ENCODE peak calls at places on chromosomes 7 and 10, in six cellular contexts. One of them, this sample, is unnamed.

GRCh38 chr7:79425665-79426064 is 27.8 kb downstream of the MAGI2 start:
- DNase-seq in CD8-positive, alpha-beta T cell: no peak
- DNase-seq in fibroblast of mammary gland: no peak
- DNase-seq in fibroblast of lung: no peak
- DNase-seq in tibial nerve: no peak
- DNase-seq in IMR-90: no peak
- DNase-seq in this sample: no peak

GRCh38 chr10:130790339-130790738 is 521.2 kb downstream of the TCERG1L start:
- DNase-seq in fibroblast of mammary gland: no peak
- DNase-seq in tibial nerve: no peak
- DNase-seq in IMR-90: no peak
- DNase-seq in fibroblast of lung: no peak
- DNase-seq in CD8-positive, alpha-beta T cell: no peak
- DNase-seq in this sample: peak; percentile 2

GRCh38 chr7:104064969-104065387 is 75.5 kb upstream of the RELN start:
- DNase-seq in IMR-90: no peak
- DNase-seq in CD8-positive, alpha-beta T cell: no peak
- DNase-seq in tibial nerve: no peak
- DNase-seq in fibroblast of mammary gland: no peak
- DNase-seq in fibroblast of lung: no peak
- DNase-seq in this sample: no peak

GRCh38 chr7:120054376-120055100 is 218.4 kb upstream of the KCND2 start:
- DNase-seq in fibroblast of mammary gland: no peak
- DNase-seq in CD8-positive, alpha-beta T cell: no peak
- DNase-seq in fibroblast of lung: no peak
- DNase-seq in IMR-90: no peak
- DNase-seq in tibial nerve: no peak
- DNase-seq in this sample: peak; percentile 89

GRCh38 chr7:147707926-147708325 is 882.6 kb upstream of the C7orf33 start:
- DNase-seq in CD8-positive, alpha-beta T cell: no peak
- DNase-seq in tibial nerve: no peak
- DNase-seq in IMR-90: no peak
- DNase-seq in fibroblast of mammary gland: no peak
- DNase-seq in fibroblast of lung: no peak
- DNase-seq in this sample: no peak

GRCh38 chr7:149261321-149261828 is 621 bp upstream of the ZNF783 start:
- DNase-seq in fibroblast of lung: peak; percentile 40
- DNase-seq in fibroblast of mammary gland: peak; percentile 71
- DNase-seq in IMR-90: peak; percentile 52
- DNase-seq in tibial nerve: no peak
- DNase-seq in CD8-positive, alpha-beta T cell: no peak
- DNase-seq in this sample: peak; percentile 80

GRCh38 chr10:73956476-73957338 is 41.2 kb upstream of the VCL start:
- DNase-seq in IMR-90: peak; percentile 62
- DNase-seq in fibroblast of mammary gland: no peak
- DNase-seq in CD8-positive, alpha-beta T cell: no peak
- DNase-seq in tibial nerve: no peak
- DNase-seq in fibroblast of lung: peak; percentile 65
- DNase-seq in this sample: peak; percentile 30

GRCh38 chr7:80199072-80199471 is 64.4 kb downstream of the GNAI1 start:
- DNase-seq in fibroblast of lung: no peak
- DNase-seq in CD8-positive, alpha-beta T cell: no peak
- DNase-seq in IMR-90: no peak
- DNase-seq in tibial nerve: no peak
- DNase-seq in fibroblast of mammary gland: no peak
- DNase-seq in this sample: no peak

GRCh38 chr10:42830237-42830636 is 47.6 kb downstream of the BMS1 start:
- DNase-seq in IMR-90: no peak
- DNase-seq in CD8-positive, alpha-beta T cell: no peak
- DNase-seq in tibial nerve: no peak
- DNase-seq in fibroblast of lung: no peak
- DNase-seq in fibroblast of mammary gland: no peak
- DNase-seq in this sample: no peak

DNA sequence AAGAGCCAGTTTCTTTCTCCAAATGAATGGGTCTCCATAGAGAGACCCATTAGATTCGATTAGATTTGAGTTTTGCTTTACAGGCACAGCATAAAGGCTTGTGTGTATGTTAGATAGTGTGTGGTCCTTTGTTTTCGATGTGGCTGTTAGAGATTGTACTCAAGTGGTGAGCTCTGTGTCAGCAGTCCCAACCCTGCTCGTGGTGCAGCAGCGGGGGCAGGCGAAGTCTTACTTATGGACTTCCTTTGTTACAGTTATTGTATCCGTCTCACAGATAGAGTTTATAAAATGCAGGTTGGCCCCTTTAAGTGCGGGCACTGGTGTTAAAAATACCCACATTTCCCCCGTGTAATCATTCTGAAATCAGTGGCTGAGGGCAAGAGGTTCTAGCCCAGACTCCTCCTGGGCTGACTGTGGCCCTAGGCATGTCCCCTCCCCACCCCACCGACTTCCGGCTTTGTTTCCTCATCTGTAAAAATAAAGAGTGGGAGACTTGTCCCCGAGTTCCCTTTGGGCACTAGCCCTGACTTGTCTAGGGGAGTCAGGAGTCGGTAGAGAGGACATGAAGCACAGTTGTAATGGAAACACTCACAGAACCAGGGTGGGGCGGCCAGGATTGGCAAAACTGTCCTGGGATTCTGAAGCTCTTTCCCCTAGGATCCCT is 28.6 kb downstream of the MTURN start:
- DNase-seq in CD8-positive, alpha-beta T cell: no peak
- DNase-seq in tibial nerve: no peak
- DNase-seq in fibroblast of lung: no peak
- DNase-seq in IMR-90: no peak
- DNase-seq in fibroblast of mammary gland: no peak
- DNase-seq in this sample: peak; percentile 94
- H3K4me3 ChIP-seq in CD8-positive, alpha-beta T cell: no peak overlapping the region
- H3K4me3 ChIP-seq in tibial nerve: no peak overlapping the region
- H3K4me3 ChIP-seq in fibroblast of lung: no peak overlapping the region
- H3K4me3 ChIP-seq in IMR-90: no peak overlapping the region
- H3K4me3 ChIP-seq in fibroblast of mammary gland: no peak overlapping the region
- H3K4me3 ChIP-seq in this sample: no peak overlapping the region

DNA sequence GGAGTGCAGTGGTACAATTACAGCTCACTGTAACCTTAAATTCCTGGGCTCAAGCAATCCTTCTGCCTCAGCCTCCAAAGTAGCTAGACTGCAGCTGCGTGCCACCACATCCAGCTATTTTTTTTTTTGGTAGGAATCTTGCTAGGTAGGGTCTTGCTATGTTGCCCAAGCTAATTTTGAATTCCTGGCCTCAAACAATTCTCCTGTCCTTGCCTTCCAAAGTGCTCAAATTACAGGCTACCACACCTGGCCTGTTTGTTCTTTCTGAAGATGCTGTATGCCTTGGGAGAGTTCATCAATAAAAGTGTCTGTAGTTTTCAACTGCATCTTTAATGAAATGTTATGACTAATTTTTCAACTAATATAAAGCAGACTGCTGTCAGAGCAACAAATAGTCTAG is 452 bp downstream of the SAMD9 start:
- DNase-seq in tibial nerve: no peak
- DNase-seq in fibroblast of lung: no peak
- DNase-seq in fibroblast of mammary gland: no peak
- DNase-seq in CD8-positive, alpha-beta T cell: no peak
- DNase-seq in IMR-90: no peak
- DNase-seq in this sample: no peak
- H3K4me3 ChIP-seq in tibial nerve: peak overlapping the region; percentile 39
- H3K4me3 ChIP-seq in fibroblast of lung: peak overlapping the region; percentile 59
- H3K4me3 ChIP-seq in fibroblast of mammary gland: peak overlapping the region; percentile 37
- H3K4me3 ChIP-seq in CD8-positive, alpha-beta T cell: peak overlapping the region; percentile 61
- H3K4me3 ChIP-seq in IMR-90: peak overlapping the region; percentile 24
- H3K4me3 ChIP-seq in this sample: peak overlapping the region; percentile 19

DNA sequence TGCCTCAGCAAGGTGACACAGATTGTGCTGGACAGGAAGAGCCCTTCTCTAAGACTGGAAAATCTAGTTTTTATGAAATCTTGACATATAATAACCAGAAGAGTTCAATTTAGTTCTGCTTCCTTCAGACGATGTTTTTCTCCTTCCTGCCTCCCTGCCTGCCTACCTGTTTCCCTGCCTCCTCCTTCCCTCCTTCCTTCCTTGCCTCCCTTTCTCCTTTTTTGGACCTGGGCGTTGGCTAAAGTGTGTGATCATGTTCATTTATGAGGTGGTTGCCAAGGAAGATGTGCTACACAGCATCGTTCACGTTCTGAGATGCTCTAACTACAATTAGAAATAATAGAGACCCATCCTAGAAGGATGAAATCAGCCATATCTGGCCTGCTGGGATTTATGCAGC is 224.6 kb downstream of the PHTF2 start:
- DNase-seq in IMR-90: no peak
- DNase-seq in fibroblast of mammary gland: no peak
- DNase-seq in tibial nerve: no peak
- DNase-seq in fibroblast of lung: no peak
- DNase-seq in CD8-positive, alpha-beta T cell: no peak
- DNase-seq in this sample: no peak
- H3K4me3 ChIP-seq in IMR-90: no peak overlapping the region
- H3K4me3 ChIP-seq in fibroblast of mammary gland: no peak overlapping the region
- H3K4me3 ChIP-seq in tibial nerve: no peak overlapping the region
- H3K4me3 ChIP-seq in fibroblast of lung: no peak overlapping the region
- H3K4me3 ChIP-seq in CD8-positive, alpha-beta T cell: no peak overlapping the region
- H3K4me3 ChIP-seq in this sample: no peak overlapping the region

DNA sequence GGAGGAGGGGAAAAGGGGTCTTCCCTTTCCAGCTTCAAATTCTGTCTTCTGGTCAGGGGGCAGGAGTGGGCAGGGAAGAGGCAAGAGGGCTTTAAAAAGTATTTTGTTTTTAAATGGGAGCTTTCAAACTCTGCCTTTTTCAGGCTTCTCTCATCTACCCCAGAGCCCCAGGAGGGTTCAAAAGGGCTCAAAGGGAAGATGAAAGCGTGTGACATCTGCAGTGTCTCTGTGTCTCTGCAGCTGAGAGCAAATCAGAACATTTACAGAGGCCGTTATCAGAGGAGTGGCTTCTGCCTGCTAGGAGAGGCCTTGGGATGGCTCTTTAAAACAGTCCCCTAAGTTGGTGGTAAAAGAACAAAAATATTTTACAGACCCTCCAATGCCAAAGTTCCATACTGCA is 30.3 kb downstream of the TRIM8 start:
- DNase-seq in fibroblast of lung: no peak
- DNase-seq in tibial nerve: no peak
- DNase-seq in CD8-positive, alpha-beta T cell: no peak
- DNase-seq in fibroblast of mammary gland: no peak
- DNase-seq in IMR-90: no peak
- DNase-seq in this sample: peak; percentile 8
- H3K4me3 ChIP-seq in fibroblast of lung: no peak overlapping the region
- H3K4me3 ChIP-seq in tibial nerve: peak overlapping the region; percentile 13
- H3K4me3 ChIP-seq in CD8-positive, alpha-beta T cell: peak overlapping the region; percentile 47
- H3K4me3 ChIP-seq in fibroblast of mammary gland: no peak overlapping the region
- H3K4me3 ChIP-seq in IMR-90: no peak overlapping the region
- H3K4me3 ChIP-seq in this sample: no peak overlapping the region

DNA sequence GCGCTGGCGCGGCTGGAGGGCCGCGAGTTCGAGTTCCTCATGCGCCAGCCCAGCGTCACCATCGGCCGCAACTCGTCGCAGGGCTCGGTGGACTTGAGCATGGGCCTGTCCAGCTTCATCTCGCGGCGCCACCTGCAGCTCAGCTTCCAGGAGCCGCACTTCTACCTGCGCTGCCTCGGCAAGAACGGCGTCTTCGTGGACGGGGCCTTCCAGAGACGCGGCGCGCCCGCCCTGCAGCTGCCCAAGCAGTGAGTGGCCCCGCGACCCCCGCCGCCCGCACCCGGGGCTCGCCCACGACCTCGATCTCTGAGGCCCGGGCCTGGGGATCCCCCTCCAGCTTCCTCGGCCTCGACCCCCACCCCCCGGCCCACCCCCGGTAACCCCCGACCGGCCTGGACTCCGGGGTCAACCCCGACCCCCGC is 537 bp downstream of the FOXK1 start:
- DNase-seq in fibroblast of lung: peak; percentile 55
- DNase-seq in tibial nerve: no peak
- DNase-seq in IMR-90: peak; percentile 47
- DNase-seq in fibroblast of mammary gland: no peak
- DNase-seq in CD8-positive, alpha-beta T cell: peak; percentile 72
- DNase-seq in this sample: peak; percentile 44
- H3K4me3 ChIP-seq in fibroblast of lung: peak overlapping the region; percentile 90
- H3K4me3 ChIP-seq in tibial nerve: peak overlapping the region; percentile 85
- H3K4me3 ChIP-seq in IMR-90: peak overlapping the region; percentile 91
- H3K4me3 ChIP-seq in fibroblast of mammary gland: peak overlapping the region; percentile 85
- H3K4me3 ChIP-seq in CD8-positive, alpha-beta T cell: peak overlapping the region; percentile 70
- H3K4me3 ChIP-seq in this sample: peak overlapping the region; percentile 91

DNA sequence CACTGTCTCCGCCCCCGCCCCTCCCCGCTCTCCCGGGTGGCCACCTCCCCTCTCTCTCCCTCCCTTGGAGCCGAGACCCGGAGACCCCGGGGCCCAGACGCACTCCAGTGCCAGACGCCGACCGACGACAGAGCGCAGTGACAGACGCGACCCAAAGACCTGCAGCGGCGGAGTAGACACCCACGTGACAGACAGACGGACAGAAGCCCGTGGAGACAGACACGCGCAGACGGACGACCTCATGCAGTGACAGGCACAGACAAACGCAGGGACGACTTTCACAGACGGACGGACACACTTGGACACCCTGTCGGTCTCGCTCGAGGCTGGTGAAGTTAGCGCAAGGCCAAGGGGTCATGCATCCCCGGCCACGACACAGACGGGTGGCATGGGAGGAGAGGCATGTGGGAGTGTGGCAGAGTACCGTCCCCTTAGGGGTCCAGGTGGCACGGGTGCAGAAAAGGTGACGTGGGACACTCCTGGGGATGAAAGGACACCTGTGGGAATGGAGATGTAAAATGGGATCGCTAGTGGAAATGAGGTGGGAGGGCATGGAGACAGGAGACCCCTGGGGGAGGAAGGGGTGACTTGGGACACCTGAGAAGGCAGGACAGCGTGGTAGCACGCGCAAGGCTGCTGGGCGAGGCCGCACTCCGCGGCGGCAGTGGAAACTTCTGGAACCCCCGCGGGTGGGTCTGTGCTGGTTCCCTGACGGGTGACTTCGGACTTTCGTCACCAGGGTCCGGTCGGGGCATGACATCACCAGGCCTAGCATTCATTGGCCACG is 461 bp upstream of the ACHE start:
- DNase-seq in CD8-positive, alpha-beta T cell: peak; percentile 61
- DNase-seq in fibroblast of lung: no peak
- DNase-seq in IMR-90: no peak
- DNase-seq in fibroblast of mammary gland: no peak
- DNase-seq in tibial nerve: no peak
- DNase-seq in this sample: no peak
- H3K4me3 ChIP-seq in CD8-positive, alpha-beta T cell: peak overlapping the region; percentile 15
- H3K4me3 ChIP-seq in fibroblast of lung: no peak overlapping the region
- H3K4me3 ChIP-seq in IMR-90: no peak overlapping the region
- H3K4me3 ChIP-seq in fibroblast of mammary gland: no peak overlapping the region
- H3K4me3 ChIP-seq in tibial nerve: peak overlapping the region; percentile 19
- H3K4me3 ChIP-seq in this sample: no peak overlapping the region

GRCh38 chr7:28958946-28959417 is 852 bp upstream of the TRIL start:
- DNase-seq in IMR-90: no peak
- DNase-seq in fibroblast of mammary gland: no peak
- DNase-seq in fibroblast of lung: no peak
- DNase-seq in CD8-positive, alpha-beta T cell: no peak
- DNase-seq in tibial nerve: no peak
- DNase-seq in this sample: peak; percentile 45
- H3K4me3 ChIP-seq in IMR-90: no peak overlapping the region
- H3K4me3 ChIP-seq in fibroblast of mammary gland: no peak overlapping the region
- H3K4me3 ChIP-seq in fibroblast of lung: no peak overlapping the region
- H3K4me3 ChIP-seq in CD8-positive, alpha-beta T cell: no peak overlapping the region
- H3K4me3 ChIP-seq in tibial nerve: no peak overlapping the region
- H3K4me3 ChIP-seq in this sample: no peak overlapping the region

DNA sequence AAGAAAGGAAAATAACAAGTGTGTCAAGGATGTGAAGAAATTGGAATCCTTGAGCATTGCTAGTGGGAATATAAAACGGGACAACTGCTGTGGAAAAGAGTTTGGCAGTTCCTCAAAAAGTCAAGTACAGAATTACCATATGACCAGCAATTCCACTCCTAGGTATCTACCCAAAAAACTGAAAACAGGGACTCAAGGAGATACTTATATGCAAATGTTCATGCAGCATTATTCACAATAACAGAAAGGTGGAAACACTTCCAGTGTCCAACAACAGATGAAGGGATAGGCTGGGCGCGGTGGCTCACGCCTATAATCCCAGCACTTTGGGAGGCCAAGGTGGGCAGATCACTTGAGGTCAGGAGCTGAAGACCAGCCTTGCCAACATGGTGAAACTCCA is 33.5 kb downstream of the HSPA12A start:
- DNase-seq in fibroblast of lung: no peak
- DNase-seq in tibial nerve: no peak
- DNase-seq in IMR-90: no peak
- DNase-seq in fibroblast of mammary gland: no peak
- DNase-seq in CD8-positive, alpha-beta T cell: no peak
- DNase-seq in this sample: no peak
- H3K4me3 ChIP-seq in fibroblast of lung: no peak overlapping the region
- H3K4me3 ChIP-seq in tibial nerve: no peak overlapping the region
- H3K4me3 ChIP-seq in IMR-90: no peak overlapping the region
- H3K4me3 ChIP-seq in fibroblast of mammary gland: no peak overlapping the region
- H3K4me3 ChIP-seq in CD8-positive, alpha-beta T cell: no peak overlapping the region
- H3K4me3 ChIP-seq in this sample: no peak overlapping the region

This sample was measured in bronchial epithelial cell.